ENCODE peak calls at places on chromosomes 6 and 20, in seven cellular contexts. E is heart left ventricle, I is HepG2, Y is SJSA1, M is transverse colon, C is right lobe of liver, V is gastrocnemius medialis. F is an unnamed sample. For H3K36me3 and H3K27me3, the result is how much of the 10 kb centered on the place peaks cover.

GRCh38 chr6:81241717-81242116 is 510.8 kb downstream of the TENT5A start:
- DNase-seq in E (no peak), I (peak), Y (no peak), M (no peak), C (no peak), V (no peak), F (peak)

GRCh38 chr6:75290558-75290957 is 6.0 kb upstream of the TMEM30A start:
- DNase-seq in E (no peak), I (no peak), Y (no peak), M (no peak), C (no peak), V (no peak), F (no peak)

GRCh38 chr6:95227301-95227700 is 350.0 kb upstream of the MANEA start:
- DNase-seq in E (no peak), I (no peak), Y (no peak), M (no peak), C (no peak), V (no peak), F (no peak)

GRCh38 chr6:1797801-1798200 is 188.1 kb downstream of the FOXC1 start:
- DNase-seq in E (no peak), I (peak), Y (no peak), M (no peak), C (no peak), V (no peak), F (peak)

GRCh38 chr6:134173936-134174789 is 121.7 kb upstream of the SLC2A12 start:
- DNase-seq in E (peak), I (peak), Y (peak), M (peak), C (peak), V (peak), F (peak)

GRCh38 chr20:25278636-25279361 is 30.9 kb downstream of the PYGB start:
- DNase-seq in E (peak), I (no peak), Y (peak), M (peak), C (peak), V (peak), F (no peak)

GRCh38 chr6:42434237-42434636 is 17.5 kb downstream of the TRERF1 start:
- DNase-seq in E (no peak), I (no peak), Y (no peak), M (no peak), C (no peak), V (no peak), F (no peak)

GRCh38 chr6:102736941-102737368 is 1343.4 kb downstream of the GRIK2 start:
- DNase-seq in E (no peak), I (no peak), Y (no peak), M (no peak), C (no peak), V (no peak), F (peak)

DNA sequence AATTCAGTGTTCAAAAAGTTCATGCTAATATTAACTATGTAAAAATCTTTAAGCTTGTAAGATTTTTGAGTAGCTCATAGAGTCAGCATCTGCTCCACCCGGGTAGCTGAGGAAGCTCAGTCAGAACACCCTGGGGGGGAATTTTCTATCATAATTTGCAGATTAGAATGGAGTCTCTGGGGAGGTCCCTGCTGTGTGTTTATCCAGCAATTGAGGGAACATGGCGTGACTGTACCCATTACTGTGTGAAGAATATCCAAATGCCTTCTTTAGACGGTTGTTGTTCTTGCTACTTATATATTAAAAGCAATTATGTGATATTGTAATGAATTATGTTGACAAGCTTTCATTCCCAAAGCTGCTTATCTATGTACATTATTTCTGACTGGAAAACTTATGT is 64.8 kb downstream of the AIG1 start:
- DNase-seq in E (no peak), I (no peak), Y (no peak), M (no peak), C (no peak), V (no peak), F (no peak)
- H3K36me3 ChIP-seq in E (under half), I (under half), Y (under half), M (under half), C (under half), V (under half), F (under half)

GRCh38 chr6:11535801-11536230 is 1.7 kb upstream of the TMEM170B start:
- DNase-seq in E (no peak), I (peak), Y (no peak), M (no peak), C (no peak), V (no peak), F (peak)
- H3K27me3 ChIP-seq in E (under half), I (under half), Y (under half), M (under half), C (under half), V (under half), F (under half)

DNA sequence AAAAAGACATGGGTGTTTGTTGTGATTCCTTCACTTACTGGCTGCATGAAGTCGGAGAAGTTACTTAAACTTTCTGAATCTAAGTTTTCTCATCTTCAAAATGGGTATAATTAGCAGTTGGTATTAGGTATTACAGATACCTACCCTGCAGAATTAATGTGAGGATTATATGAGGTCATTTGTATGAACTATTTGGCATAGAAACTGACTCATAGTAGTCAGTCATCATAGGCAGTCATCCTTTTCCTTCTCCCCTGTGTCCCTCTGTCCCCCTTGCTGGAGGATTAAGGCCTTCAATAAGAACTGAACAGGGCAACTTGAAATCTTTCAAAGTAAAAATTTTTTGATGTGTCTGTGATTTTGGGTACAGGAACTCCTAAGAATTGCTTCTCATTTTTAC is 26.3 kb downstream of the RALGAPB start:
- DNase-seq in E (no peak), I (no peak), Y (no peak), M (no peak), C (no peak), V (no peak), F (peak)
- H3K36me3 ChIP-seq in E (under half), I (half or more), Y (half or more), M (half or more), C (under half), V (under half), F (under half)

GRCh38 chr6:118320652-118321051 is 227.4 kb upstream of the PLN start:
- DNase-seq in E (no peak), I (no peak), Y (no peak), M (no peak), C (no peak), V (no peak), F (no peak)
- H3K27me3 ChIP-seq in E (under half), I (under half), Y (under half), M (under half), C (under half), V (under half), F (under half)

DNA sequence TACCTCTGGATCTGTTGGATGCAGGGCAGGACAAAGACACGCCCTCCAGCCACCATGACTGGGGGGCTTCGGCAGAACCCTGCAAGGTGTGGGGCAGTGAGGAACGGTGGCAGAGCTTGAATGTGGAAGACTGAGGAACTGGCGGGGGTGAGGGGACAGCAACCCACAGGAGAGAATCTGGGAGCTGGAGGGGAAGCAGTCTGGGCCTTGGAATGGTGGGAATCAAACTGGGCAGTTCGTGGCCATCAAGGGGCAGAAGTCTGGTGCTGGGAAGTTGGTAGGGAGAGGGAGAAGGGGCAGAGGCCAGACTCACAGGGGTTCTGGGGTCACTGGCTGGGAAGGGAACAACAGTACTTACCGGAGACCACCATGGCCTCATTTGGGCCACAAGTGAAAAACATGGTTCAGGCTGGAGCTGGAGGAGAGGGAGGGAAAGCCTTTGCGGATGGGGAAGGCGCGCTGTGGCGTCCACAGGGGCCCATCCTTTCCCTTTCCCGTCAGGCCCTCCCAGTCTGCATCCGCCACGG is 635 bp downstream of the FLOT1 start:
- DNase-seq in E (no peak), I (no peak), Y (no peak), M (peak), C (no peak), V (no peak), F (no peak)
- H3K36me3 ChIP-seq in E (under half), I (under half), Y (half or more), M (under half), C (under half), V (under half), F (under half)

F was measured in bronchial epithelial cell.